ENCODE peak calls at places on chromosomes 7 and 10, in six cellular contexts. D is colonic mucosa, E is fibroblast of lung, R is PC-3, F is H1, B is MM.1S. Q is an unnamed sample.

GRCh38 chr7:537911-538634 is 18.4 kb upstream of the PDGFA start:
- DNase-seq in D (peak; percentile 96), E (peak; percentile 81), R (peak; percentile 92), F (peak; percentile 61), B (no peak), Q (peak; percentile 88)

GRCh38 chr10:12875100-12875499 is 126.4 kb downstream of the CCDC3 start:
- DNase-seq in D (no peak), E (peak; percentile 16), R (peak; percentile 30), F (no peak), B (no peak), Q (no peak)

GRCh38 chr7:24851791-24852190 is 94.5 kb upstream of the GSDME start:
- DNase-seq in D (no peak), E (peak; percentile 22), R (peak; percentile 56), F (no peak), B (no peak), Q (peak; percentile 72)

GRCh38 chr10:62384057-62384446 is 9.9 kb downstream of the ZNF365 start:
- DNase-seq in D (no peak), E (peak; percentile 62), R (peak; percentile 100), F (no peak), B (peak; percentile 66), Q (no peak)

GRCh38 chr7:101984141-101984879 is 166.9 kb downstream of the CUX1 start:
- DNase-seq in D (peak; percentile 63), E (no peak), R (peak; percentile 20), F (no peak), B (no peak), Q (no peak)

GRCh38 chr7:69277361-69277760 is 320.9 kb upstream of the AUTS2 start:
- DNase-seq in D (no peak), E (no peak), R (no peak), F (no peak), B (no peak), Q (no peak)

GRCh38 chr10:122326385-122326784 is 48.1 kb upstream of the PLEKHA1 start:
- DNase-seq in D (peak; percentile 4), E (no peak), R (no peak), F (no peak), B (no peak), Q (no peak)

GRCh38 chr10:62738916-62739315 is 65.6 kb upstream of the ADO start:
- DNase-seq in D (no peak), E (peak; percentile 62), R (peak; percentile 93), F (no peak), B (no peak), Q (no peak)

GRCh38 chr10:89621438-89621837 is 23.6 kb downstream of the PANK1 start:
- DNase-seq in D (no peak), E (no peak), R (no peak), F (no peak), B (no peak), Q (no peak)

GRCh38 chr7:119664601-119665000 is 608.4 kb upstream of the KCND2 start:
- DNase-seq in D (no peak), E (peak; percentile 45), R (peak; percentile 74), F (no peak), B (no peak), Q (no peak)

GRCh38 chr7:16063241-16063640 is 358.1 kb downstream of the CRPPA start:
- DNase-seq in D (no peak), E (no peak), R (no peak), F (no peak), B (no peak), Q (no peak)

GRCh38 chr7:25777969-25778767 is 373.8 kb upstream of the NFE2L3 start:
- DNase-seq in D (no peak), E (no peak), R (no peak), F (no peak), B (no peak), Q (no peak)

GRCh38 chr7:101450064-101450463 is 87.4 kb downstream of the COL26A1 start:
- DNase-seq in D (no peak), E (no peak), R (no peak), F (no peak), B (no peak), Q (no peak)

GRCh38 chr7:132381742-132382472 is 194.4 kb downstream of the PLXNA4 start:
- DNase-seq in D (peak; percentile 51), E (no peak), R (peak; percentile 9), F (no peak), B (no peak), Q (peak; percentile 64)

GRCh38 chr10:33116293-33116697 is 158.3 kb upstream of the ITGB1 start:
- DNase-seq in D (no peak), E (peak; percentile 78), R (peak; percentile 70), F (no peak), B (no peak), Q (peak; percentile 85)

GRCh38 chr10:60767424-60767823 is 10.9 kb upstream of the CDK1 start:
- DNase-seq in D (no peak), E (no peak), R (no peak), F (no peak), B (no peak), Q (no peak)

GRCh38 chr7:39554583-39555140 is 11.5 kb upstream of the YAE1 start:
- DNase-seq in D (no peak), E (peak; percentile 5), R (no peak), F (no peak), B (no peak), Q (no peak)

GRCh38 chr7:479948-480499 is 39.6 kb downstream of the PDGFA start:
- DNase-seq in D (no peak), E (no peak), R (no peak), F (no peak), B (no peak), Q (no peak)

GRCh38 chr10:100948916-100949315 is 20.4 kb upstream of the SEMA4G start:
- DNase-seq in D (no peak), E (no peak), R (no peak), F (no peak), B (no peak), Q (no peak)

GRCh38 chr7:133517766-133518165 is 264.9 kb downstream of the EXOC4 start:
- DNase-seq in D (no peak), E (no peak), R (no peak), F (no peak), B (no peak), Q (no peak)

DNA sequence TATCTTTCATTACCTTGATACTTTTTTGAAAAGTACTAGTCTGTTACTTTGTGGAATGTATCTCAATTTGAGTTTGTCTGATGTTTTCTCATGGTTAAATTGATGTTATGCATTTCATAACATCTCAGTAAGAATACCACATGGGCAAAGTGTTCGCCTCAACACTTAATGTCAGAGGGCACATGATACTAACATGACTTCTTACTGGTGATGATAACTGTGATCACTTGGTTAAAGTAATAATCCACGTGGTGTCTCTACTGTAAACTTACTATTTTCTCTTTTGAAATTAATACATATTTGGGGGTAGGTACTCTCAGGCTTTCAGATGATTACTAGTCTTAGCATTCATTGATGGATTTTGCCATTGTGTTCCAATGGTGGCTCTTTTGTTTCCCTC is 2.2 kb downstream of the SDHAF3 start:
- DNase-seq in D (no peak), E (no peak), R (no peak), F (no peak), B (no peak), Q (no peak)
- H3K4me3 ChIP-seq in D (no peak overlapping the region), E (no peak overlapping the region), R (peak overlapping the region; percentile 66), F (peak overlapping the region; percentile 87), B (no peak overlapping the region), Q (peak overlapping the region; percentile 98)

GRCh38 chr7:10121641-10122040 is 852.0 kb upstream of the PHF14 start:
- DNase-seq in D (no peak), E (no peak), R (no peak), F (no peak), B (no peak), Q (no peak)

GRCh38 chr7:10117815-10118214 is 855.9 kb upstream of the PHF14 start:
- DNase-seq in D (no peak), E (no peak), R (no peak), F (no peak), B (peak; percentile 56), Q (no peak)

DNA sequence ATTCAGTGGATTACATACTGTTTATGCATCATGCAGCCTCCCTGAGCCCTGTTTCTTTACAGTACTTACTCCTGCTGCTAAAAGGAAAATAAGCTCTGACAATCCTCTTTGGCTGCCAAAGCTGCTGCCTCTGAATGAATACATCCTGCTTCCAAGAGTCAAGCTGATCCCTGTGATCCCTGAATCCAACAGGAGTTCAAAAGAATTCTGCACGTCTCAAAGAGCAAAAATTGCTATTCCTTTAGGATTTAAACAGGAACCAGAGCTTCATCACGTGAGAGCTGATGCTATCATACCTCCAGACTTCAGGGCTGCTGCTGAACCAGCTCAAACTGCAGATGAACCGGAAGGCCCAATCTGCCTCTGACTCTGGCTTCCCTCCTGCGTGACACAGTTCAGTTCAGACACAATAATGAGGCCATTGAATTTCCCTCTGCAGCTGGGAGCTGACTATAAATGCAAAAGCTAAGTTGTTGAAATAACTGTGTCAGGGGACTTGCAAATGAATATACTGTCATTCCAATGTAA is 851.0 kb upstream of the PHF14 start:
- DNase-seq in D (no peak), E (peak; percentile 1), R (no peak), F (no peak), B (no peak), Q (peak; percentile 53)
- TF ChIP-seq CTCF in D (no peak), E (no peak), R (no peak), F (no peak), B (no peak), Q (no peak)

GRCh38 chr10:18134509-18134908 is 5.7 kb upstream of the CACNB2 start:
- DNase-seq in D (no peak), E (no peak), R (no peak), F (no peak), B (no peak), Q (no peak)
- H3K9ac ChIP-seq in D (no peak overlapping the region), E (no peak overlapping the region), R (no peak overlapping the region), F (no peak overlapping the region), B (no peak overlapping the region), Q (no peak overlapping the region)

DNA sequence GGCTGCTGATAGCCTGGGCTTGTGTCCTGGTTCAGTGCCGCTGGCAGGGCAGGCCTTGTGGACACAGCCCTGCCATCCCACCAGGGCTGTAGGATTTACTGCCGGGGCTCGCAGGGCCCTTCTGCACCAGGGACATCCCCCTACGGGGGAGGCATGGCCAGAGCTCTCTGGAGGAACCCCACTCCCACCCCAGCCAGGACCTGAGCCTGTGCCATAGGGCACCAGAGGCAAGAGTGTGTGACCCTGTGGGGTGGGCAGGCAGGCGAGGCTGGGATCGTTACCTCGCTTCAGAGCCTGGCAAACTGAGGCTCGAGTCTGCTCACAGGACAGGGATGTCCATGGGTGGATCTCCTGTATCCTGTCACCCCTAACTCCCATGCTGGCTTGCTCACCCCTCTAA is 2.6 kb downstream of the LDB3 start:
- DNase-seq in D (no peak), E (no peak), R (no peak), F (no peak), B (no peak), Q (no peak)
- H3K4me3 ChIP-seq in D (no peak overlapping the region), E (no peak overlapping the region), R (no peak overlapping the region), F (no peak overlapping the region), B (no peak overlapping the region), Q (no peak overlapping the region)

GRCh38 chr7:105656922-105657521 is 75.7 kb upstream of the EFCAB10 start:
- DNase-seq in D (peak; percentile 79), E (peak; percentile 33), R (peak; percentile 70), F (no peak), B (peak; percentile 35), Q (peak; percentile 97)
- TF ChIP-seq CTCF in D (peak; percentile 73), E (peak; percentile 75), R (peak; percentile 93), F (peak; percentile 77), B (peak; percentile 75), Q (peak; percentile 96)

GRCh38 chr10:102801978-102802377 is 35.2 kb downstream of the CYP17A1 start:
- DNase-seq in D (no peak), E (no peak), R (no peak), F (no peak), B (no peak), Q (no peak)
- H3K9ac ChIP-seq in D (no peak overlapping the region), E (no peak overlapping the region), R (no peak overlapping the region), F (no peak overlapping the region), B (no peak overlapping the region), Q (no peak overlapping the region)

GRCh38 chr7:135664046-135664589 is 1.8 kb downstream of the STMP1 start:
- DNase-seq in D (no peak), E (peak; percentile 47), R (no peak), F (no peak), B (no peak), Q (no peak)
- H3K4me3 ChIP-seq in D (no peak overlapping the region), E (no peak overlapping the region), R (peak overlapping the region; percentile 81), F (no peak overlapping the region), B (no peak overlapping the region), Q (no peak overlapping the region)